ENCODE peak calls at places on chromosomes 1 and 21, in nine cellular contexts. F is GM23338, C is OCI-LY7, N is neural progenitor cell, S is PC-3, L is hepatocyte, B is HCT116, J is MM.1S, V is SK-N-SH. W is an unnamed sample.

GRCh38 chr1:201769966-201770365 is 59.0 kb upstream of the IPO9 start:
- DNase-seq in B (no peak), L (no peak), N (no peak), F (no peak), S (no peak), C (no peak), J (no peak), V (no peak), W (peak)

GRCh38 chr21:36968414-36968813 is 1.9 kb upstream of the HLCS start:
- DNase-seq in L (no peak), V (no peak), B (no peak), S (no peak), J (no peak), F (no peak), C (no peak), N (no peak), W (no peak)

GRCh38 chr1:110188116-110188618 is 21.9 kb upstream of the KCNC4 start:
- DNase-seq in F (no peak), L (no peak), C (no peak), V (peak), J (no peak), N (no peak), S (peak), B (no peak), W (peak)

GRCh38 chr1:3215198-3216045 is 146.4 kb downstream of the PRDM16 start:
- DNase-seq in C (no peak), J (no peak), N (no peak), S (no peak), F (no peak), V (no peak), L (no peak), B (no peak), W (no peak)

GRCh38 chr1:11729498-11730428 is 6.2 kb upstream of the AGTRAP start:
- DNase-seq in F (no peak), S (no peak), N (no peak), B (no peak), V (no peak), C (no peak), J (no peak), L (peak), W (no peak)

GRCh38 chr21:46286668-46286982 is 483 bp downstream of the YBEY start:
- DNase-seq in S (no peak), N (peak), V (no peak), L (no peak), B (no peak), J (no peak), F (no peak), C (no peak), W (no peak)

GRCh38 chr1:59428828-59429227 is 131.9 kb downstream of the FGGY start:
- DNase-seq in L (no peak), B (no peak), J (no peak), V (no peak), C (no peak), N (no peak), F (no peak), S (no peak), W (no peak)

GRCh38 chr1:33385251-33385650 is 45.6 kb downstream of the PHC2 start:
- DNase-seq in J (no peak), L (no peak), V (no peak), S (no peak), C (no peak), N (no peak), F (no peak), B (no peak), W (no peak)

GRCh38 chr1:115194571-115194970 is 105.3 kb upstream of the TSPAN2 start:
- DNase-seq in F (no peak), C (no peak), N (no peak), L (no peak), J (no peak), B (no peak), V (no peak), S (no peak), W (no peak)

GRCh38 chr1:33234588-33234990 is 21.7 kb upstream of the ZNF362 start:
- DNase-seq in N (no peak), B (no peak), L (no peak), J (no peak), S (no peak), C (no peak), V (no peak), F (no peak), W (no peak)

GRCh38 chr1:198121058-198121829 is 35.6 kb upstream of the NEK7 start:
- DNase-seq in C (no peak), V (no peak), S (peak), F (no peak), B (peak), J (no peak), N (no peak), L (no peak), W (peak)

GRCh38 chr1:212721388-212722247 is 22.0 kb upstream of the BATF3 start:
- DNase-seq in C (no peak), S (peak), J (peak), B (no peak), N (no peak), L (peak), F (no peak), V (no peak), W (peak)
- H3K4me3 ChIP-seq in C (no peak), S (peak), J (peak), B (no peak), N (no peak), L (no peak), F (no peak), V (no peak), W (peak)

GRCh38 chr1:164605254-164606091 is 46.5 kb downstream of the PBX1 start:
- DNase-seq in J (no peak), F (peak), L (no peak), C (no peak), B (no peak), S (no peak), N (peak), V (no peak), W (no peak)

GRCh38 chr1:164609084-164609483 is 50.1 kb downstream of the PBX1 start:
- DNase-seq in N (no peak), B (no peak), V (no peak), F (no peak), J (no peak), S (no peak), C (no peak), L (no peak), W (no peak)

GRCh38 chr1:164607351-164607750 is 48.4 kb downstream of the PBX1 start:
- DNase-seq in L (no peak), C (no peak), N (no peak), V (no peak), S (no peak), F (no peak), B (no peak), J (no peak), W (no peak)

GRCh38 chr1:164610528-164611222 is 51.7 kb downstream of the PBX1 start:
- DNase-seq in V (no peak), N (no peak), J (no peak), B (no peak), F (no peak), S (no peak), C (no peak), L (no peak), W (no peak)

GRCh38 chr1:164608651-164609057 is 49.7 kb downstream of the PBX1 start:
- DNase-seq in V (no peak), L (no peak), C (no peak), B (no peak), N (no peak), J (no peak), F (peak), S (no peak), W (peak)
- TF ChIP-seq EZH2phosphoT487 in V (no peak), L (no peak), C (no peak), B (no peak), N (no peak), J (no peak), F (no peak), S (no peak), W (no peak)

GRCh38 chr1:101235241-101235695 is 1.6 kb upstream of the S1PR1 start:
- DNase-seq in B (no peak), S (no peak), V (no peak), L (no peak), C (no peak), N (peak), F (peak), J (no peak), W (peak)
- H3K4me3 ChIP-seq in B (peak), S (peak), V (peak), L (no peak), C (peak), N (peak), F (peak), J (no peak), W (peak)

GRCh38 chr1:36123357-36123756 is 1.7 kb downstream of the COL8A2 start:
- DNase-seq in B (no peak), C (peak), J (no peak), V (no peak), S (no peak), L (no peak), N (no peak), F (no peak), W (no peak)
- TF ChIP-seq EZH2phosphoT487 in B (no peak), C (no peak), J (no peak), V (no peak), S (no peak), L (no peak), N (no peak), F (no peak), W (no peak)

GRCh38 chr1:204350857-204351573 is 8.7 kb downstream of the PLEKHA6 start:
- DNase-seq in B (no peak), F (peak), J (no peak), N (peak), S (no peak), C (peak), V (peak), L (peak), W (peak)
- H3K4me3 ChIP-seq in B (no peak), F (peak), J (no peak), N (peak), S (no peak), C (no peak), V (no peak), L (no peak), W (peak)

GRCh38 chr1:171426645-171427044 is 58.7 kb upstream of the PRRC2C start:
- DNase-seq in V (no peak), J (no peak), C (no peak), S (no peak), N (no peak), L (no peak), B (no peak), F (no peak), W (no peak)

GRCh38 chr1:171431994-171432393 is 53.3 kb upstream of the PRRC2C start:
- DNase-seq in S (no peak), J (no peak), F (peak), B (no peak), L (no peak), V (no peak), C (no peak), N (peak), W (no peak)

GRCh38 chr1:171424494-171424893 is 60.8 kb upstream of the PRRC2C start:
- DNase-seq in L (no peak), V (no peak), B (no peak), F (no peak), N (no peak), C (no peak), S (peak), J (no peak), W (no peak)

GRCh38 chr1:171429137-171429536 is 56.2 kb upstream of the PRRC2C start:
- DNase-seq in N (peak), F (no peak), B (no peak), J (no peak), L (no peak), C (no peak), V (no peak), S (no peak), W (no peak)

GRCh38 chr1:171427852-171428471 is 57.4 kb upstream of the PRRC2C start:
- DNase-seq in L (no peak), V (no peak), S (no peak), B (no peak), N (no peak), F (no peak), J (no peak), C (no peak), W (no peak)
- TF ChIP-seq EZH2phosphoT487 in L (no peak), V (no peak), S (no peak), B (no peak), N (no peak), F (no peak), J (no peak), C (no peak), W (no peak)

GRCh38 chr1:206634365-206635079 is 814 bp upstream of the DYRK3 start:
- DNase-seq in C (peak), J (peak), B (peak), F (peak), L (peak), N (peak), V (peak), S (peak), W (peak)
- H3K4me3 ChIP-seq in C (peak), J (peak), B (peak), F (peak), L (peak), N (peak), V (peak), S (peak), W (peak)

DNA sequence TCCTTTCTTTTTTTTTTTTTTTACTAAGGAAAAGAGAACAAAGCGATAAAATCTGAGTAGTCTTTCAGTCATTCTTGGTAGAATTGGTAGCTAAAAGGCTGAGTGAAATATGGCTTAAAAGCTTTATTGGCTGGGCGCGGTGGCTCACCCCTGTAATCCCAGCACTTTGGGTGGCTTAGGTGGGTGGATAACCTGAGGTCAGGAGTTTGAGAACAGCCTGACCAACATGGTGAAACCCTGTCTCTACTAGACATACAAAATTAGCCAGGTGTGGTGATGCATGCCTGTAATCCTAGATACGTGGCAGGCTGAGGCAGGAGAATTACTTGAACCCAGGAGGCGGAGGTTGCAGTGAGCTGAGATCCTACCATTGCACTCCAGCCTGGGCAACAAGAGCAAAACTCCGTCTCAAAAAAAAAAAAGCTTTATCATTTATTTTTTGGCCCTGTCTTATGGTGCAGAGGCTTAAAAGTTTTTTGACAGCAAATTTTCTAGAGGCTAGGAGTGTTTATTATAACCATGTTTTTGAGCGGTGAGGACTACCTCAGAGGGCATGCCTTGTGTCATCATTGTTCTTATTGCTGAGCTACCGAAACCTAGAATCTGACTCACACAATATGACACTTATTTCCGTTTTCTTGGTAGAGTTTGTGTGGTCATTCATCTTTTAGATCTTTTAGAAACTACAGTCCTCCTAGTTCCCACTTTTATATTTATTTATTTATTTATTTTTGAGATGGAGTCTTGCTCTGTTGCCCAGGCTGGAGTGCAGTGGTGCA is 41.1 kb downstream of the KIF1B start:
- DNase-seq in L (no peak), J (peak), B (no peak), F (no peak), V (no peak), S (peak), C (no peak), N (no peak), W (peak)
- TF ChIP-seq EZH2phosphoT487 in L (no peak), J (no peak), B (no peak), F (no peak), V (no peak), S (no peak), C (no peak), N (no peak), W (no peak)